ENCODE peak calls at places on chromosome X, in ten cellular contexts. N, L, P, F, M, I, C, R, E and Y are unnamed samples.

GRCh38 chrX:70313503-70313902 is 23.6 kb downstream of the KIF4A start:
- DNase-seq in N (no peak), L (no peak), P (no peak), F (no peak), M (no peak), I (no peak), C (no peak), R (no peak), E (no peak), Y (no peak)

GRCh38 chrX:81202989-81203388 is 1.1 kb downstream of the SH3BGRL start:
- DNase-seq in N (no peak), L (no peak), P (no peak), F (no peak), M (no peak), I (no peak), C (no peak), R (no peak), E (no peak), Y (no peak)

GRCh38 chrX:39629001-39629400 is 468.8 kb downstream of the BCOR start:
- DNase-seq in N (no peak), L (no peak), P (no peak), F (peak; percentile 84), M (no peak), I (no peak), C (no peak), R (no peak), E (no peak), Y (no peak)

GRCh38 chrX:153494541-153495361 is at the start of gene BGN:
- DNase-seq in N (no peak), L (peak; percentile 73), P (no peak), F (no peak), M (no peak), I (no peak), C (no peak), R (no peak), E (no peak), Y (peak; percentile 57)

GRCh38 chrX:131783555-131784338 is 239.4 kb upstream of the STK26 start:
- DNase-seq in N (no peak), L (peak; percentile 58), P (peak; percentile 80), F (no peak), M (no peak), I (peak; percentile 88), C (no peak), R (peak; percentile 78), E (peak; percentile 98), Y (peak; percentile 8)

GRCh38 chrX:72050011-72050410 is 81.7 kb downstream of the RTL5 start:
- DNase-seq in N (no peak), L (no peak), P (no peak), F (no peak), M (no peak), I (no peak), C (no peak), R (no peak), E (no peak), Y (no peak)

GRCh38 chrX:38861489-38861888 is 60.2 kb downstream of the MID1IP1 start:
- DNase-seq in N (no peak), L (no peak), P (no peak), F (no peak), M (no peak), I (no peak), C (no peak), R (no peak), E (no peak), Y (no peak)

GRCh38 chrX:39967348-39967747 is 130.4 kb downstream of the BCOR start:
- DNase-seq in N (no peak), L (no peak), P (no peak), F (no peak), M (peak; percentile 30), I (no peak), C (no peak), R (no peak), E (no peak), Y (no peak)

GRCh38 chrX:40140706-40141499 is 43.1 kb upstream of the BCOR start:
- DNase-seq in N (no peak), L (peak; percentile 34), P (peak; percentile 64), F (peak; percentile 49), M (no peak), I (no peak), C (no peak), R (no peak), E (no peak), Y (no peak)

GRCh38 chrX:150504399-150505186 is 63.8 kb upstream of the MTM1 start:
- DNase-seq in N (no peak), L (no peak), P (no peak), F (no peak), M (no peak), I (no peak), C (no peak), R (no peak), E (no peak), Y (no peak)